ENCODE peak calls at places on chromosomes 13 and 19, in five cellular contexts. V, U, L, I and C are unnamed samples.

GRCh38 chr19:33302175-33302973 is at the start of gene CEBPA:
- DNase-seq in V (no peak), U (peak; percentile 84), L (peak; percentile 88), I (peak; percentile 61), C (peak; percentile 88)

GRCh38 chr13:59088716-59089115 is 1075.0 kb downstream of the DIAPH3 start:
- DNase-seq in U (no peak), V (no peak), I (no peak), L (no peak), C (no peak)

GRCh38 chr19:34135401-34135800 is 36.9 kb upstream of the LSM14A start:
- DNase-seq in L (no peak), I (no peak), V (no peak), U (no peak), C (no peak)

GRCh38 chr13:65605386-65605785 is 1624.8 kb downstream of the PCDH9 start:
- DNase-seq in I (no peak), V (no peak), L (no peak), U (no peak), C (no peak)

GRCh38 chr19:19654441-19654840 is 9.0 kb downstream of the ATP13A1 start:
- DNase-seq in L (no peak), I (no peak), U (no peak), V (no peak), C (no peak)

GRCh38 chr19:12364391-12365093 is 941 bp downstream of the ZNF442 start:
- DNase-seq in U (no peak), V (no peak), L (peak; percentile 15), I (peak; percentile 20), C (no peak)

GRCh38 chr19:7637374-7638256 is 705 bp downstream of the STXBP2 start:
- DNase-seq in U (peak; percentile 29), I (no peak), V (no peak), L (peak; percentile 59), C (peak; percentile 47)

GRCh38 chr19:10390652-10391286 is 10.4 kb upstream of the TYK2 start:
- DNase-seq in V (no peak), U (peak; percentile 79), L (peak; percentile 71), I (peak; percentile 74), C (peak; percentile 57)

GRCh38 chr19:34364830-34365462 is at the start of gene GPI:
- DNase-seq in I (peak; percentile 39), U (peak; percentile 76), L (peak; percentile 72), V (no peak), C (peak; percentile 75)

GRCh38 chr19:40251991-40252390 is 25.5 kb upstream of the CCNP start:
- DNase-seq in V (no peak), L (no peak), I (no peak), U (no peak), C (no peak)

GRCh38 chr19:34365463-34366401 is 736 bp downstream of the GPI start:
- DNase-seq in L (peak; percentile 56), I (peak; percentile 28), U (peak; percentile 36), V (no peak), C (peak; percentile 70)

GRCh38 chr13:81988542-81988941 is 1647.6 kb upstream of the SPRY2 start:
- DNase-seq in V (no peak), I (no peak), U (no peak), L (no peak), C (no peak)

GRCh38 chr13:80213201-80213600 is 127.7 kb downstream of the SPRY2 start:
- DNase-seq in I (no peak), V (no peak), U (no peak), L (no peak), C (no peak)

GRCh38 chr13:80215368-80215767 is 125.6 kb downstream of the SPRY2 start:
- DNase-seq in U (no peak), I (no peak), V (no peak), L (no peak), C (no peak)

GRCh38 chr13:80211573-80211972 is 129.4 kb downstream of the SPRY2 start:
- DNase-seq in U (no peak), I (no peak), L (no peak), V (no peak), C (no peak)

GRCh38 chr13:80214050-80214449 is 126.9 kb downstream of the SPRY2 start:
- DNase-seq in I (no peak), U (no peak), L (no peak), V (no peak), C (no peak)

GRCh38 chr13:80214521-80214941 is 126.4 kb downstream of the SPRY2 start:
- DNase-seq in V (no peak), I (no peak), L (no peak), U (no peak), C (no peak)
- H3K4me3 ChIP-seq in V (no peak overlapping the region), I (no peak overlapping the region), L (no peak overlapping the region), U (no peak overlapping the region), C (no peak overlapping the region)

GRCh38 chr13:90838561-90838960 is 508.9 kb upstream of the MIR17HG start:
- DNase-seq in I (no peak), U (no peak), V (no peak), L (no peak), C (no peak)
- H3K4me3 ChIP-seq in I (no peak overlapping the region), U (no peak overlapping the region), V (no peak overlapping the region), L (no peak overlapping the region), C (no peak overlapping the region)

DNA sequence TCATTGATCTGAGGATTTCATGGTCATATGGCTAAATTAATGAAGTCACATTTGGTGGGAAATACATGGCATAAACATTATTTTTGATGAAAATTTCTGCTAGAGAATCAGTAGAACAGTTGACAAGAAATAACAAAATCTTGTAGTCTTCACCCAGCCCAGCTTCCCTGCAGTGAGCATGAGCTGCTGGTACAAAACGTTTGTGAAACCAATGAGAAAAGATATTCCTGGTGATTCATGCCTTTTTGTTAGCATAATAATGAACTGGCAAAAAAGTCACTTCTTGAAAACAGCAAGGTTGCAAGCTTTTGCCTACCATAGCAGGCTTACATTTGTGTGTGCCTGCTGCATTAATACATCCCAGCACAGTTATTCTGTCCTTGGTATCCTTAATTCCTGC is 475.9 kb upstream of the HTR2A start:
- DNase-seq in U (no peak), I (no peak), V (no peak), L (no peak), C (no peak)
- H3K4me3 ChIP-seq in U (no peak overlapping the region), I (no peak overlapping the region), V (no peak overlapping the region), L (no peak overlapping the region), C (no peak overlapping the region)

GRCh38 chr19:35844482-35845214 is 7.7 kb downstream of the NPHS1 start:
- DNase-seq in V (no peak), I (no peak), L (no peak), U (no peak), C (no peak)

GRCh38 chr19:35842666-35843272 is 9.5 kb downstream of the NPHS1 start:
- DNase-seq in L (no peak), I (no peak), U (no peak), V (no peak), C (no peak)

GRCh38 chr19:35841961-35842595 is 10.2 kb downstream of the NPHS1 start:
- DNase-seq in L (no peak), V (no peak), U (no peak), I (no peak), C (no peak)

GRCh38 chr19:35845215-35846037 is 6.9 kb downstream of the NPHS1 start:
- DNase-seq in U (no peak), I (no peak), L (peak; percentile 41), V (no peak), C (no peak)

DNA sequence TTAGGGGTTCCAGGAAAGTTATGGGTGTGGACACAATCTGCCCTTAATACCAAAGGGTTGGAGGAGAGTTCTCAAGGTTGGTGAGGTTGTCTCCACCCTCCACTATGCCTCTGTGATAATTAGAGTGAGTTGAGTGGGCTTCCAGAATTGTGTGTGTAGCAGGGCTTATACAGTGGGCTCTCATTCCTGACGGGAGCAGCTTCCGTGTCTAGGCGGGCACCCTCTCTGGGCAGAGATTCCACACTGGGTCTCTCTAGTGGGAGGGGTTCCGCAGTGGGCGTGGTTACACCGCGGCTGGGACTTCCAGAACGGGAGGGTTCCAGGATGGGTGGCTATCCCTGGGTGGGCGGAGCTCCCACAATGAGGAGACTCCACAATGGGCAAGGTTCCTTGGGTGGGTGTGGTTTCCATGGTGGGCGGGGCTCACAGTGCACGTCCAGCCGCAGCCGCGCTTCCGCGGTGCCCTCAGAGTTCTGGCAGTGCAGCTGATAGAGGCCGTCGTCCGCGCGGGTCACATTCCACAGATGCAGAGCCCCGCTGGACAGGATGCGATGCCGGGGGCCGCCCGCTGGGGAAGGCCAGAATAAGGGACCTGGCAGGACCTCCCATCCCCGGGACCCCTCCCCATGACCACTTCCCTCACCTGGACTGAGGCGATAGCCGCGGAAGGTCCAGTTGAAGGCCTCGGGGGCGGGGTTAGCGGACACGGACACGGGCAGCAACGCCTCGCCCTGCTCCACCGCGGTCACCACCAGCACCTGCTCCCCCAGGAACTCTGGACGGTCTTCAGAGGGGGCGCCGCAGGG is 8.4 kb downstream of the NPHS1 start:
- DNase-seq in V (no peak), L (peak; percentile 33), U (no peak), I (no peak), C (no peak)
- H3K4me3 ChIP-seq in V (no peak overlapping the region), L (no peak overlapping the region), U (no peak overlapping the region), I (no peak overlapping the region), C (no peak overlapping the region)

GRCh38 chr19:5968431-5969373 is 9.2 kb downstream of the RANBP3 start:
- DNase-seq in V (no peak), L (no peak), U (peak; percentile 34), I (no peak), C (no peak)
- H3K4me3 ChIP-seq in V (no peak overlapping the region), L (no peak overlapping the region), U (peak overlapping the region; percentile 20), I (no peak overlapping the region), C (peak overlapping the region; percentile 15)